ENCODE peak calls at places on chromosomes 4 and X, in nine cellular contexts. One of them, this sample, is unnamed.

GRCh38 chrX:11214346-11215190 is 78.6 kb upstream of the AMELX start:
- DNase-seq in K562: no peak
- DNase-seq in H1: no peak
- DNase-seq in right lobe of liver: no peak
- DNase-seq in uterus: no peak
- DNase-seq in lower leg skin: no peak
- DNase-seq in tibial nerve: no peak
- DNase-seq in heart left ventricle: no peak
- DNase-seq in stomach: no peak
- DNase-seq in this sample: peak

GRCh38 chr4:92234393-92235176 is 69.2 kb upstream of the GRID2 start:
- DNase-seq in stomach: no peak
- DNase-seq in K562: no peak
- DNase-seq in tibial nerve: no peak
- DNase-seq in H1: no peak
- DNase-seq in heart left ventricle: no peak
- DNase-seq in right lobe of liver: no peak
- DNase-seq in lower leg skin: no peak
- DNase-seq in uterus: no peak
- DNase-seq in this sample: no peak

GRCh38 chr4:37639551-37640293 is 46.5 kb downstream of the RELL1 start:
- DNase-seq in heart left ventricle: no peak
- DNase-seq in tibial nerve: no peak
- DNase-seq in right lobe of liver: no peak
- DNase-seq in K562: no peak
- DNase-seq in uterus: no peak
- DNase-seq in H1: no peak
- DNase-seq in lower leg skin: no peak
- DNase-seq in stomach: no peak
- DNase-seq in this sample: no peak

GRCh38 chrX:110442631-110443030 is 84.0 kb downstream of the RTL9 start:
- DNase-seq in right lobe of liver: no peak
- DNase-seq in K562: peak
- DNase-seq in stomach: no peak
- DNase-seq in tibial nerve: no peak
- DNase-seq in heart left ventricle: no peak
- DNase-seq in uterus: no peak
- DNase-seq in lower leg skin: no peak
- DNase-seq in H1: no peak
- DNase-seq in this sample: no peak

GRCh38 chrX:129843459-129844306 is at the start of gene ZDHHC9:
- DNase-seq in lower leg skin: peak
- DNase-seq in tibial nerve: peak
- DNase-seq in right lobe of liver: peak
- DNase-seq in K562: peak
- DNase-seq in H1: peak
- DNase-seq in heart left ventricle: peak
- DNase-seq in uterus: peak
- DNase-seq in stomach: peak
- DNase-seq in this sample: peak

GRCh38 chr4:29566371-29566770 is 1153.8 kb upstream of the PCDH7 start:
- DNase-seq in stomach: no peak
- DNase-seq in K562: no peak
- DNase-seq in uterus: no peak
- DNase-seq in right lobe of liver: no peak
- DNase-seq in heart left ventricle: no peak
- DNase-seq in H1: no peak
- DNase-seq in lower leg skin: no peak
- DNase-seq in tibial nerve: no peak
- DNase-seq in this sample: no peak

GRCh38 chrX:113512700-113513395 is 672.2 kb upstream of the AMOT start:
- DNase-seq in stomach: no peak
- DNase-seq in uterus: no peak
- DNase-seq in right lobe of liver: no peak
- DNase-seq in H1: no peak
- DNase-seq in K562: no peak
- DNase-seq in heart left ventricle: no peak
- DNase-seq in lower leg skin: no peak
- DNase-seq in tibial nerve: no peak
- DNase-seq in this sample: no peak

GRCh38 chrX:43805579-43805978 is 76.7 kb downstream of the MAOB start:
- DNase-seq in tibial nerve: no peak
- DNase-seq in H1: no peak
- DNase-seq in heart left ventricle: no peak
- DNase-seq in right lobe of liver: no peak
- DNase-seq in uterus: no peak
- DNase-seq in stomach: no peak
- DNase-seq in lower leg skin: no peak
- DNase-seq in K562: no peak
- DNase-seq in this sample: no peak

GRCh38 chr4:153514001-153514526 is 47.9 kb downstream of the TMEM131L start:
- DNase-seq in H1: no peak
- DNase-seq in lower leg skin: no peak
- DNase-seq in uterus: no peak
- DNase-seq in right lobe of liver: no peak
- DNase-seq in stomach: no peak
- DNase-seq in heart left ventricle: no peak
- DNase-seq in K562: no peak
- DNase-seq in tibial nerve: no peak
- DNase-seq in this sample: no peak

GRCh38 chr4:15920723-15921591 is 17.6 kb downstream of the FGFBP1 start:
- DNase-seq in tibial nerve: no peak
- DNase-seq in right lobe of liver: no peak
- DNase-seq in heart left ventricle: no peak
- DNase-seq in H1: no peak
- DNase-seq in K562: no peak
- DNase-seq in stomach: peak
- DNase-seq in lower leg skin: peak
- DNase-seq in uterus: peak
- DNase-seq in this sample: peak

GRCh38 chrX:152958047-152958446 is 35.9 kb downstream of the PNMA5 start:
- DNase-seq in right lobe of liver: no peak
- DNase-seq in H1: no peak
- DNase-seq in lower leg skin: no peak
- DNase-seq in tibial nerve: no peak
- DNase-seq in stomach: no peak
- DNase-seq in heart left ventricle: no peak
- DNase-seq in K562: no peak
- DNase-seq in uterus: no peak
- DNase-seq in this sample: no peak
- H3K4me3 ChIP-seq in right lobe of liver: peak
- H3K4me3 ChIP-seq in H1: no peak
- H3K4me3 ChIP-seq in lower leg skin: no peak
- H3K4me3 ChIP-seq in tibial nerve: no peak
- H3K4me3 ChIP-seq in stomach: no peak
- H3K4me3 ChIP-seq in heart left ventricle: peak
- H3K4me3 ChIP-seq in K562: peak
- H3K4me3 ChIP-seq in uterus: no peak
- H3K4me3 ChIP-seq in this sample: peak

DNA sequence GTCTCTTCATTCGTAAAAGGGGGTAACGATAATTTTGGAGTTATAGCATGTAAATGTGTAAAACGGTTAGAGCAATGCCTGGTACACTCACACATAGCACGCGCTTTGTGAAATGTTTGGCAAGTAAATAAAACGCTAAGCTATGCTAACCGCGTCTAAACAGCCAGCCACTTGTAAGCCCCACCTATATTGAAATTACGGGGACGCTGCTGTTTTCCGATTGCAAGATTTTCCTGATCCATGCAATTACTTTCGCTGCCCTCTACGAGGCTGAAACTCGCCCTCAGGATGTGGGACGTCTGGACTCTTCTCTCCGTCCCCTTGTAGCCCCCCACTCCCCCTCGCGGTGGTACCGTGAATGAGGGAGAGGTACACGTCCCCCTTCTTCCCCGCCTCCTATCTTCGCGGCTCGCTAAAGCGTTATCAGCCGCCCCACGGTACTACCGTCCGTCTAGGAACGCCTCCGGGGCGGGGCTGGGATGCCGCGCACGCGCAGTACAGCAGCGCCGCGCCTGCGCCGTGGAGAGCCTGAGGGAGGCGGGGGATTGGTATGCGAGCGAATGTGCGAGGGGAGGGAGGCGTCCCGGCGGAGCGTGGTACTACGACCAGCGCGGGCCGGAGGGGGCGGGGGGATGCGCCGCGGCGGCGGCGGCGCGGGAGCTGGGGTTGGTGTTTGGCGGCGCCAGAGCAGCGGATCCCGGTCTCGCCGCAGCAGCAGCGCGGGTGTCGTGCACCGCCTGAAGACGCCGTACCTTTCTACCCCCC is at the start of gene STIM2:
- DNase-seq in right lobe of liver: peak
- DNase-seq in heart left ventricle: peak
- DNase-seq in K562: peak
- DNase-seq in H1: peak
- DNase-seq in lower leg skin: peak
- DNase-seq in uterus: peak
- DNase-seq in tibial nerve: peak
- DNase-seq in stomach: peak
- DNase-seq in this sample: peak
- TF ChIP-seq POLR2A in right lobe of liver: peak
- TF ChIP-seq POLR2A in heart left ventricle: no peak
- TF ChIP-seq POLR2A in K562: peak
- TF ChIP-seq POLR2A in H1: peak
- TF ChIP-seq POLR2A in lower leg skin: peak
- TF ChIP-seq POLR2A in uterus: peak
- TF ChIP-seq POLR2A in tibial nerve: peak
- TF ChIP-seq POLR2A in stomach: no peak
- TF ChIP-seq POLR2A in this sample: peak

GRCh38 chr4:180669637-180670036 is 1573.6 kb upstream of the TENM3 start:
- DNase-seq in uterus: no peak
- DNase-seq in right lobe of liver: no peak
- DNase-seq in K562: no peak
- DNase-seq in lower leg skin: no peak
- DNase-seq in heart left ventricle: no peak
- DNase-seq in H1: no peak
- DNase-seq in stomach: no peak
- DNase-seq in tibial nerve: no peak
- DNase-seq in this sample: no peak

GRCh38 chr4:180668732-180669131 is 1574.5 kb upstream of the TENM3 start:
- DNase-seq in uterus: no peak
- DNase-seq in heart left ventricle: no peak
- DNase-seq in right lobe of liver: no peak
- DNase-seq in H1: no peak
- DNase-seq in tibial nerve: no peak
- DNase-seq in stomach: no peak
- DNase-seq in K562: no peak
- DNase-seq in lower leg skin: no peak
- DNase-seq in this sample: no peak

GRCh38 chr4:180665481-180665880 is 1577.7 kb upstream of the TENM3 start:
- DNase-seq in lower leg skin: no peak
- DNase-seq in stomach: no peak
- DNase-seq in tibial nerve: no peak
- DNase-seq in heart left ventricle: no peak
- DNase-seq in H1: no peak
- DNase-seq in K562: no peak
- DNase-seq in right lobe of liver: no peak
- DNase-seq in uterus: no peak
- DNase-seq in this sample: no peak

GRCh38 chr4:180664766-180665368 is 1578.3 kb upstream of the TENM3 start:
- DNase-seq in K562: peak
- DNase-seq in lower leg skin: peak
- DNase-seq in uterus: peak
- DNase-seq in heart left ventricle: peak
- DNase-seq in right lobe of liver: peak
- DNase-seq in stomach: peak
- DNase-seq in tibial nerve: peak
- DNase-seq in H1: peak
- DNase-seq in this sample: peak

DNA sequence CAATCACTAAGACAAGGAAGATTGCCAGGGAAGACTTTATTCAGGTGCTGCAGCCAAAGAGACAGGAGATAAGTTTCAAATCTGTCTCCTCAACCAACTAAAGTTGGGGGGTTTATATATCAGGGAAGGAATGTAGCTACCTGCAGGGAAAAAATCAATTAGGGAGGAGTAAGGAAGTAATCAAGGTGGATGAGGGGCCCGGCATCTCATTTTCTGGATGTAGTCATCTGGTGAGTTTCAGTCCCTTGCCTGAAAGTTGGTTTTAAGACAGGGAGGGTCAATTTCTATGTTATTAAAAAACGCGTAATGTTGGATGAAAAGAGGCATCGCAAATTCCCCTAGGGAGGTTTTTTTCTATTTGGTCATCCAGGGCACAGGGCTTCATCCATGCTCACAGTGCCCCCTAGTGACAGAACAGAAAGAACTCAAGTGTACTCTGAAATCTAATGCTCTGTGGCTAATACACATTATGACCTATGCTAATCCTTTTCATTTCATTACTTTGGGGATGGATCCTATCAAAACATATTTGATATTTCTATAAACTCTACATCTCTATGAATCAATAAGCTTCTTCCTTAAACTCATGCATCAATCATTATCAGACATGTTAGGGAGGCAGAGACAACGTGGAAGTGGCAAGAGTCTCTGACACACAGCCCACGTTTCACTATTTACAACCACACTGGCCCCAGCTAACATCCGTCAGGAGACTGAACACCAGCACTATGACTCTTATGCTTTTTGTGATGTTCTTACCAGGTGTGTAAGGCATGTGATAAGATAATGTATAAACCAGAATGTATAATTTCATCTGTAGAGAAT is 1577.0 kb upstream of the TENM3 start:
- DNase-seq in lower leg skin: no peak
- DNase-seq in uterus: no peak
- DNase-seq in tibial nerve: no peak
- DNase-seq in H1: no peak
- DNase-seq in right lobe of liver: no peak
- DNase-seq in heart left ventricle: no peak
- DNase-seq in stomach: no peak
- DNase-seq in K562: peak
- DNase-seq in this sample: no peak
- TF ChIP-seq CTCF in lower leg skin: no peak
- TF ChIP-seq CTCF in uterus: peak
- TF ChIP-seq CTCF in tibial nerve: peak
- TF ChIP-seq CTCF in H1: peak
- TF ChIP-seq CTCF in right lobe of liver: peak
- TF ChIP-seq CTCF in heart left ventricle: no peak
- TF ChIP-seq CTCF in stomach: no peak
- TF ChIP-seq CTCF in K562: peak
- TF ChIP-seq CTCF in this sample: peak

GRCh38 chr4:56464581-56464980 is 2.8 kb upstream of the SRP72 start:
- DNase-seq in H1: no peak
- DNase-seq in uterus: no peak
- DNase-seq in lower leg skin: no peak
- DNase-seq in heart left ventricle: no peak
- DNase-seq in stomach: no peak
- DNase-seq in right lobe of liver: no peak
- DNase-seq in K562: no peak
- DNase-seq in tibial nerve: no peak
- DNase-seq in this sample: no peak
- H3K4me3 ChIP-seq in H1: no peak
- H3K4me3 ChIP-seq in uterus: no peak
- H3K4me3 ChIP-seq in lower leg skin: no peak
- H3K4me3 ChIP-seq in heart left ventricle: no peak
- H3K4me3 ChIP-seq in stomach: no peak
- H3K4me3 ChIP-seq in right lobe of liver: no peak
- H3K4me3 ChIP-seq in K562: no peak
- H3K4me3 ChIP-seq in tibial nerve: no peak
- H3K4me3 ChIP-seq in this sample: no peak

This sample was measured in upper lobe of left lung.